ENCODE peak calls at places on chromosomes 1 and 21, in ten cellular contexts. B is NB4, W is AG10803, K is left ventricle myocardium inferior, G is lung, E is WTC11, O is endodermal cell, D is omental fat pad, V is osteoblast, Q is prostate gland. S is an unnamed sample.

GRCh38 chr1:227934476-227935313 is 13.0 kb downstream of the WNT9A start:
- DNase-seq in D (peak), O (no peak), K (no peak), G (no peak), Q (no peak), W (peak), B (peak), V (peak), E (no peak), S (no peak)

GRCh38 chr1:85019989-85020388 is 23.1 kb upstream of the MCOLN2 start:
- DNase-seq in W (peak), B (no peak), O (no peak), D (no peak), V (peak), E (no peak), Q (no peak), K (no peak), G (no peak), S (no peak)

GRCh38 chr1:111183681-111184080 is 16.8 kb downstream of the DENND2D start:
- DNase-seq in G (no peak), O (no peak), D (no peak), W (no peak), V (no peak), B (no peak), Q (no peak), K (no peak), E (no peak), S (no peak)

GRCh38 chr1:66402194-66402593 is 131.8 kb upstream of the SGIP1 start:
- DNase-seq in O (no peak), K (peak), V (peak), W (peak), E (no peak), B (peak), G (no peak), Q (no peak), D (no peak), S (no peak)

GRCh38 chr21:45111703-45112102 is 37.3 kb downstream of the ADARB1 start:
- DNase-seq in G (no peak), B (no peak), D (no peak), K (no peak), Q (no peak), W (no peak), E (no peak), O (no peak), V (no peak), S (no peak)

GRCh38 chr1:9239622-9240401 is 5.2 kb downstream of the H6PD start:
- DNase-seq in Q (no peak), D (no peak), O (no peak), V (peak), K (peak), G (peak), B (peak), E (no peak), W (peak), S (no peak)

GRCh38 chr1:216457356-216457755 is 34.1 kb upstream of the USH2A start:
- DNase-seq in V (no peak), E (no peak), W (no peak), D (no peak), B (no peak), Q (no peak), G (no peak), K (no peak), O (no peak), S (no peak)

GRCh38 chr1:93728480-93729131 is 47.0 kb upstream of the BCAR3 start:
- DNase-seq in O (no peak), Q (no peak), E (no peak), K (peak), B (no peak), V (no peak), W (peak), D (no peak), G (no peak), S (no peak)

GRCh38 chr1:91768120-91768519 is 117.8 kb downstream of the TGFBR3 start:
- DNase-seq in O (no peak), V (no peak), Q (no peak), W (no peak), K (no peak), G (no peak), D (no peak), E (no peak), B (no peak), S (no peak)

DNA sequence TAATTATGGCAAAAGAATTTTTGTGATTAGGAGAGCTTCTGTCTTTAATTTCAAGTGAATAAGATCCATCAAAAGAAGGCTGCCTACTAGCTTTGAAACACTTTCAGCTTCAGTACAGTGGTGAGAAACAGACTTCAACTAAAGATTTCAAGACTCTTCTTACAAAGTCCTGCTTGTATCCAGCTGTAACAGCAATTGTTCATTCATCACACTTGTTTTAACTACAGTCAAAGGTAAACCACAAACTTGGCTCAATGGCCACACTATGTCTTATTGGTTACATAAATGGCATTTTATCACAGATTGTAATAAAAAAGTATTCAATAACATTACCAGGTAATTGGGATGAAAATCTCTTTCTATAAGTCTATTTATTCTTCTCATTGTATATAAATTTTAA is 59.2 kb downstream of the WARS2 start:
- DNase-seq in O (no peak), B (no peak), E (no peak), D (no peak), G (no peak), Q (no peak), K (no peak), V (no peak), W (peak), S (no peak)
- TF ChIP-seq CTCF in O (no peak), B (no peak), E (no peak), D (no peak), G (no peak), Q (no peak), K (no peak), V (no peak), W (no peak), S (no peak)

GRCh38 chr1:98792123-98792522 is 130.6 kb downstream of the SNX7 start:
- DNase-seq in O (peak), D (no peak), W (peak), K (no peak), B (no peak), Q (no peak), E (no peak), V (peak), G (no peak), S (no peak)
- TF ChIP-seq CTCF in O (peak), D (no peak), W (no peak), K (no peak), B (no peak), Q (no peak), E (no peak), V (no peak), G (no peak), S (no peak)

DNA sequence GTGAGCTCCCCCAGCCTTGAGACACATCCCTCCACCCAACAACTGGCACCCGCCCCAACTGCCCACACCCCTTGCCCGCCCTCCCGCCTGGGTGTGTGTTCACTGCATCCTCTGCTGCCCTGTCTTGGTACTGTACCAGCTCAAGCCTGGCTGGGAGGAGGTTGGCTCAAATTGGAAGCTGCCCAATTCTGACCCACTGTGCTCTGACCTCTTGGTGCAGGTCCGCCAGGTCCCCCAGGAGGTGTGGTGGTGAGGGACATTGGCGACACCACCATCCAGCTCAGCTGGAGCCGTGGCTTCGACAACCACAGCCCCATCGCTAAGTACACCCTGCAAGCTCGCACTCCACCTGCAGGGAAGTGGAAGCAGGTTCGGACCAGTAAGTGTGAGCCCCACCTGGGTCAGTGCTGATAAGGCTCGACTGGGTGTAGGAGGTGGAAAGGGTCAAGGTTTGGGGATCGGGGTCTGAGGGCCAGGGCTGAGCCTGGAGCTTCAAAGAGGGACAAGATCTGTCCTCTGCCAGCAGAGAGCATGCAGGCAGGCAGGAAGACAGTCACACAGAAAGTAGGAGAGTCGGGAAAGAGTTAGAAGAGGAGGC is 17.9 kb downstream of the TMEM81 start:
- DNase-seq in B (peak), D (no peak), K (no peak), Q (no peak), W (no peak), G (no peak), O (peak), V (peak), E (peak), S (no peak)
- TF ChIP-seq CTCF in B (peak), D (no peak), K (peak), Q (no peak), W (peak), G (no peak), O (peak), V (no peak), E (no peak), S (no peak)

DNA sequence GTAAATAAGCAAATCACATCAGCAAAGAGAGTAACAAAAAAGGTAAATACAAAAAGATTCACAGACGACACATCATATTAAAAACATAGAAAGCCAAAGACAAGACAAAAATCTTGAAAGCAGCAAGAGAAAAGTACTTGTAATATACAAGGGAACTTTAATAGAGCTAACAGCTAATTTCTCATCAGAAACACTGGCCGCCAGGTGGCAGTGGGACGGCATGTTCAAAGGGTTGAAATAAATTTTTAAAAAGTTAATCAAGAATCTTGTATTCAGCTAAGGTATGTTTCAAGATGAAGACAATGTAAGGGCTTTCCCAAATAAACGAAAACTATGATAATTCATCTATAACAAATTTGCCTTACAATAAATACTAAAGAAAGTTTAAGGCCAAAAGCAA is 358.1 kb downstream of the LRRIQ3 start:
- DNase-seq in K (no peak), E (peak), V (no peak), B (peak), W (peak), D (no peak), G (no peak), O (peak), Q (no peak), S (no peak)
- TF ChIP-seq CTCF in K (peak), E (peak), V (no peak), B (peak), W (peak), D (no peak), G (no peak), O (peak), Q (no peak), S (peak)

DNA sequence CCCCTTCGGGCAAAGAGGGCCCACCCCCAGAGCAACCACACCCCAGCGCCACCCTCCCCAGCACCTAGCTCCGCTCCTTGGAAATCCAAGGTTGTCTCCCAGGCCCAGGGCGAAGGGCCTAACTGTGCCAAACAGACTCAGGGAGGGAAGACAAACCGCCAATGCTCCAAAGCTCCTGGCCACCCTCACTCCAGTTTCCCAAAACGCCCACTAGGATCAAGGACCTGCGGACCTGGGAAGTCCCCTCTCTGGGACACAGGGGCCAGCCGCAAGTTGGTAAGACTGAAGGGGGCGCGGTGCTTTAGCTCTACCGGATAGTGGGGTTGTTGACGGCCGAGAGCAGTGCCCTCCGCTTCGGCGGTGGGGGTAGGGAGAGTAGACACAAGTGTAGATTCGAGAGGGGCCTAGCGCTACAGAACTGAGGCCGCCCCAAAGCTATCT is 581 bp downstream of the IRF6 start:
- DNase-seq in B (no peak), W (no peak), D (no peak), O (peak), E (peak), K (no peak), V (no peak), G (no peak), Q (no peak), S (no peak)
- TF ChIP-seq CTCF in B (no peak), W (no peak), D (no peak), O (peak), E (no peak), K (no peak), V (no peak), G (no peak), Q (no peak), S (no peak)

GRCh38 chr1:11481019-11481418 is 2.1 kb downstream of the DISP3 start:
- DNase-seq in G (no peak), E (no peak), D (no peak), W (no peak), O (no peak), V (peak), Q (no peak), K (no peak), B (no peak), S (no peak)
- TF ChIP-seq CTCF in G (no peak), E (no peak), D (no peak), W (no peak), O (peak), V (no peak), Q (no peak), K (no peak), B (peak), S (no peak)

GRCh38 chr1:212762234-212762633 is 29.3 kb downstream of the NSL1 start:
- DNase-seq in V (no peak), E (no peak), G (no peak), D (no peak), Q (no peak), B (no peak), O (no peak), K (no peak), W (no peak), S (no peak)

GRCh38 chr1:212759683-212760082 is 31.9 kb downstream of the NSL1 start:
- DNase-seq in G (no peak), E (no peak), K (no peak), Q (no peak), D (no peak), O (no peak), W (no peak), V (no peak), B (no peak), S (no peak)

GRCh38 chr1:212762839-212763238 is 28.7 kb downstream of the NSL1 start:
- DNase-seq in Q (no peak), K (no peak), O (no peak), V (no peak), E (no peak), G (no peak), W (no peak), D (no peak), B (no peak), S (no peak)

GRCh38 chr1:212754715-212755114 is 36.9 kb downstream of the NSL1 start:
- DNase-seq in W (no peak), Q (no peak), B (no peak), V (no peak), D (no peak), O (no peak), G (no peak), E (no peak), K (no peak), S (no peak)

GRCh38 chr1:212760126-212760823 is 31.3 kb downstream of the NSL1 start:
- DNase-seq in G (no peak), D (no peak), K (no peak), E (peak), Q (no peak), B (peak), W (peak), V (peak), O (peak), S (no peak)
- TF ChIP-seq CTCF in G (no peak), D (no peak), K (no peak), E (peak), Q (no peak), B (peak), W (peak), V (peak), O (peak), S (no peak)

S was measured in mesothelial cell of epicardium.